ENCODE peak calls at places on chromosome 19, in seven cellular contexts. Y is bronchial epithelial cell; L is esophagus muscularis mucosa; Z is cardiac fibroblast; D is CD8-positive, alpha-beta T cell; U is progenitor cell of endocrine pancreas; J is ascending aorta. G is an unnamed sample.

GRCh38 chr19:5225486-5226345 is 114.9 kb downstream of the PTPRS start:
- DNase-seq in J (no peak), L (no peak), U (peak; percentile 20), D (no peak), Y (no peak), Z (no peak), G (no peak)

GRCh38 chr19:33039108-33039599 is 25.5 kb downstream of the RHPN2 start:
- DNase-seq in Y (no peak), D (no peak), Z (no peak), L (no peak), U (no peak), J (no peak), G (no peak)

GRCh38 chr19:41951686-41952172 is 7.4 kb downstream of the RABAC1 start:
- DNase-seq in U (peak; percentile 88), D (peak; percentile 84), J (peak; percentile 11), L (no peak), Y (peak; percentile 61), Z (peak; percentile 77), G (peak; percentile 85)

GRCh38 chr19:55484571-55485438 is at the start of gene NAT14:
- DNase-seq in D (peak; percentile 37), L (no peak), Z (peak; percentile 55), U (peak; percentile 76), Y (no peak), J (no peak), G (peak; percentile 91)

GRCh38 chr19:47776568-47776967 is 1.9 kb upstream of the SELENOW start:
- DNase-seq in Y (peak; percentile 100), L (no peak), U (no peak), D (no peak), Z (no peak), J (no peak), G (no peak)

GRCh38 chr19:38290631-38291147 is 13.4 kb upstream of the C19orf33 start:
- DNase-seq in U (no peak), L (no peak), J (no peak), Z (peak; percentile 92), D (no peak), Y (peak; percentile 94), G (no peak)

GRCh38 chr19:41691268-41691970 is 3.3 kb upstream of the CEACAM7 start:
- DNase-seq in Z (peak; percentile 18), D (no peak), J (no peak), Y (peak; percentile 8), L (peak; percentile 75), U (no peak), G (peak; percentile 56)

GRCh38 chr19:13093407-13094284 is 9.0 kb downstream of the LYL1 start:
- DNase-seq in U (peak; percentile 67), Y (peak; percentile 58), L (no peak), Z (peak; percentile 89), D (peak; percentile 69), J (no peak), G (peak; percentile 92)

GRCh38 chr19:42683917-42684513 is 56.3 kb downstream of the PSG3 start:
- DNase-seq in Y (peak; percentile 42), J (no peak), D (no peak), L (no peak), Z (peak; percentile 56), U (no peak), G (peak; percentile 16)

GRCh38 chr19:41935781-41936415 is 7.6 kb upstream of the ERFL start:
- DNase-seq in D (no peak), J (no peak), U (no peak), L (no peak), Z (no peak), Y (no peak), G (no peak)

GRCh38 chr19:12648088-12648487 is 18.5 kb downstream of the MAN2B1 start:
- DNase-seq in J (no peak), U (no peak), Z (no peak), L (no peak), Y (no peak), D (no peak), G (no peak)

GRCh38 chr19:42563352-42564210 is 31.1 kb downstream of the CEACAM8 start:
- DNase-seq in D (no peak), Y (peak; percentile 44), Z (peak; percentile 55), L (no peak), U (no peak), J (no peak), G (peak; percentile 68)

GRCh38 chr19:2170219-2170618 is 6.5 kb downstream of the DOT1L start:
- DNase-seq in Y (no peak), Z (no peak), J (no peak), L (no peak), D (no peak), U (no peak), G (no peak)

GRCh38 chr19:2173388-2173787 is 9.7 kb downstream of the DOT1L start:
- DNase-seq in L (no peak), D (no peak), U (no peak), Z (no peak), Y (no peak), J (no peak), G (no peak)

GRCh38 chr19:2170987-2171348 is 7.2 kb downstream of the DOT1L start:
- DNase-seq in Z (no peak), L (no peak), Y (no peak), J (no peak), U (no peak), D (no peak), G (no peak)

GRCh38 chr19:2173841-2174577 is 10.3 kb downstream of the DOT1L start:
- DNase-seq in L (no peak), J (no peak), D (no peak), Y (no peak), Z (no peak), U (no peak), G (no peak)

DNA sequence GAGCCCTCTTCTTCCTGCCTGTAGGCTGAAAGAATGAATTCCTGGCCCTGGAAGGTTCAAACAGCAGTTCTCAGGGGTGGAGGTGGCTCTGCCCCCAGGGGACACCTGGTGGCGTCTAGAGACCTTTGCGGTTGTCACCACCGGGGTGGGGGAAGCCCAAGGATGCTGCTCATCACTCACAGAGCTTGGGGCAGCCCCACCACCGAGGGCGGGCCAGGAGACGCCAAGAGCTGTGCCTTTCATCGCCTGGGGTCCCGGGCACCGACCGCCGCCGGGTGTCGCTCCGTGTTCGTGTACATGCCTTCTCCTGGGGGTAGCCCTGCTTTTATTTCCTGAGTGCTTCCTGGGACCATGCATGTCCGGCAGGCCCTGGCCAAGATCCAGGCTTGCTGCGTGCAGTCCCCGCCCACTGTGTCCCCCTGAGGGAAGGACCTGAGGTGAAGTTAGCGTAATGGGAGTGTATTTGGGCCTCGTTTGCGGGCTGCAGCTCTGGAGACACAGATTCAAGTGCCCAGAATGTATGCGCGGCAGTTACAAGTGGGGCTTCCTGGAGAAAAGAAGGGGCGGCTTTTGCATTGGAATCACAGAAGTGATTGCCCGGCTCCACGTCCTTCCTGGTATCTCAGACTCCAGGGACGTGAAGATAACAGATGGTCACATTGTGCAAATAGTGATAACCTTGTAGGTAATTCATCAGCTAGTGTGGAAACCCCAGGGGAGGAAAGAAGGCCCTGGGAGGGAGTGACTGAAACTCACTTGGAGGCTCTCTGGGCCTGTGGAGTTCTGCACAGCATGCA is 7.8 kb downstream of the DOT1L start:
- DNase-seq in Z (peak; percentile 49), L (no peak), Y (no peak), J (no peak), D (peak; percentile 53), U (no peak), G (peak; percentile 88)
- TF ChIP-seq CTCF in Z (peak; percentile 6), L (no peak), Y (no peak), J (no peak), D (peak; percentile 51), U (peak; percentile 18), G (peak; percentile 58)

GRCh38 chr19:8096071-8096470 is 43.5 kb downstream of the CCL25 start:
- DNase-seq in U (no peak), Z (no peak), L (no peak), D (no peak), Y (no peak), J (no peak), G (no peak)
- TF ChIP-seq CTCF in U (no peak), Z (peak; percentile 3), L (no peak), D (no peak), Y (no peak), J (no peak), G (no peak)

DNA sequence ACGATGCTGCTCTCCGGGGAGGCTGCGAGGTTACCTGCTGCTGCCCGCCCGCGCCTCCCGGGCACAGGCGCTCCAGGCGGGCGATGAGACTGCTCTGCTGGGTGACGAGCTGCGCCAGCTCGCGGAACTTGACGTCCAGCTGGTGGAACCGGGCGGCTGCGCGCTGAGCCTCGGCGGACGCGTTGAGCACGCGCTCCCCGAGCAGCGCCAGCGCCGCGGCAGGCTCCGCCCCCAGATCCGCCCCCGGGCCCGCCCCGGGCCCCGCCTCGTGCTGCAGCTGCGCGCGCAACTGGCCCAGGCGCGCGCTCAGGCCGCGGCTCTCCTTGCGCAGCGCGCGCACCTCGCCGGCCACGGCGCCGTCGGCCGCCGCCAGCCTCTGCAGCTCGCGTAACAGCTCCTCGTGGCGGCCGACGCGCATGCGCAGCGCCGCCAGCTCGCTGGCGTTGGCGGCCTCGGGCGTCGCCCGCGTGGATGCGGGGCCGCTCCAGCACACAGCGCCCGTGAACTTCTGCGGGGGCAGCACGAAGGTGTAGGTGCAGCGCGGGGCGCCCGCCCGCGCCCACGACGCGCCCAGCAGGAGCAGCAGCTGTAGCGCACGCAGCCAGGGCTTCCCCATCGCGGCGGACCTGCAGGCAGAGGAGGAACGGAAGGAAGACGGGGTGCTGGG is 6.4 kb downstream of the ANGPTL6 start:
- DNase-seq in L (peak; percentile 93), Z (peak; percentile 86), U (peak; percentile 79), D (peak; percentile 88), J (peak; percentile 52), Y (peak; percentile 78), G (peak; percentile 96)
- TF ChIP-seq CTCF in L (no peak), Z (no peak), U (no peak), D (no peak), J (no peak), Y (no peak), G (no peak)

GRCh38 chr19:45640849-45641273 is 1.7 kb upstream of the EML2 start:
- DNase-seq in J (no peak), Y (peak; percentile 67), L (no peak), Z (no peak), U (no peak), D (no peak), G (peak; percentile 38)

GRCh38 chr19:45641274-45642105 is 2.3 kb upstream of the EML2 start:
- DNase-seq in D (peak; percentile 38), Y (peak; percentile 96), U (peak; percentile 49), Z (peak; percentile 85), J (peak; percentile 55), L (peak; percentile 95), G (peak; percentile 91)

GRCh38 chr19:45637890-45638667 is 1.1 kb downstream of the EML2 start:
- DNase-seq in Z (peak; percentile 51), Y (peak; percentile 78), U (no peak), L (no peak), D (no peak), J (no peak), G (no peak)

GRCh38 chr19:45636902-45637301 is 2.3 kb downstream of the EML2 start:
- DNase-seq in Y (no peak), J (no peak), L (no peak), Z (no peak), D (no peak), U (no peak), G (no peak)

DNA sequence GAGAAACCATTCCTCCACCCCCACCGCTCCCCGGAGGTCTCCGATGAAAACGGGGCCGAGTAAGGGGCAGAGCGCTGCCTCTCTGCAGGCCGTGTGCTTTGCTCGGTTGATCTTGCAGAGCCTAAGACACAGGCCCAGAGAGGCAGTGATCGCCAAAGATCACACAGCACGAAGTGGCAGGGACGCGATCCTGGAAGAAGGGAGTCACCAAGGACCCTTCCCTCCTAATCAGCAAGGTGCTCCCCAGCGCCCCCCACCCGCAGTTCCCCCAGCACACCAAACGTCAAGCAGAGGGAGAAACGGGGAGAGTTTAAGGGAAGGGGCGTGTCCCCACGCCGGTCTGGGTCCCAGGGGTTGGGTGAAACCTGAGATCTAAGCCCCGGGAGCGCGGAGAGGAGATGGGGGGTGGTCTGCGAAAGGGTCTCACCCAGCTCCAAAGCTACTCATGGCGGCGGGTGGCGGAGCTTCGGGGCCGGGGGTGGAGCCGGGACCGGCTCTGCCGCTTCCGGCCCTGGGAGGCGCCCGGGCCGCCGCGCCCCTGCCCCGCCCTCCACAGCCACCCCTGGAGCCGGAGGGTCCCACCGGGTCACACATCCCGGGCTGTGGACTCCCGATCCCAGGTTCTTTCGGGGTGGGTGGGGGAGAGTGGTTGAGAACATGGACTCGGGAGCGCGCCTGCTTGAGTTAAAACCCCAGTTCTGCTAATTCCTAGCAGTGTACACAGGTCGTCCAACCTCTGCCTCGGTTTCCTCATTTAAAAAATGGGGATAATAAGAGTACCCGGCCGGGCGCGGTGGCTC is at the start of gene EML2:
- DNase-seq in J (no peak), Z (no peak), Y (peak; percentile 15), L (no peak), U (peak; percentile 48), D (peak; percentile 41), G (peak; percentile 72)
- TF ChIP-seq CTCF in J (no peak), Z (peak; percentile 9), Y (peak; percentile 48), L (no peak), U (peak; percentile 37), D (no peak), G (peak; percentile 50)